ENCODE peak calls at places on chromosomes 11 and 22, in eight cellular contexts. J, M, G, X, C, R, F and E are unnamed samples.

GRCh38 chr11:63845305-63845704 is 6.4 kb downstream of the MARK2 start:
- DNase-seq in G (peak; percentile 43), M (no peak), F (no peak), J (no peak), R (no peak), X (no peak), C (no peak), E (no peak)

GRCh38 chr11:103587951-103588788 is 448.3 kb upstream of the DDI1 start:
- DNase-seq in R (no peak), C (no peak), G (no peak), X (no peak), F (no peak), J (peak; percentile 93), M (no peak), E (no peak)

GRCh38 chr11:104668797-104669463 is 229.3 kb downstream of the CASP12 start:
- DNase-seq in J (no peak), R (no peak), C (peak; percentile 79), X (no peak), G (peak; percentile 41), F (no peak), M (no peak), E (no peak)

GRCh38 chr11:35427158-35427557 is 7.8 kb upstream of the SLC1A2 start:
- DNase-seq in X (no peak), M (no peak), J (peak; percentile 26), C (no peak), R (no peak), G (peak; percentile 14), F (no peak), E (no peak)

GRCh38 chr11:46948378-46949131 is 12.0 kb downstream of the CSTPP1 start:
- DNase-seq in F (no peak), J (peak; percentile 96), C (no peak), G (peak; percentile 53), X (no peak), R (no peak), M (no peak), E (no peak)

GRCh38 chr11:29343465-29344333 is 673.1 kb downstream of the KCNA4 start:
- DNase-seq in R (peak; percentile 8), F (peak; percentile 29), X (no peak), C (peak; percentile 25), J (peak; percentile 60), M (peak; percentile 45), G (no peak), E (peak; percentile 41)

GRCh38 chr22:40043086-40043485 is 48.3 kb downstream of the FAM83F start:
- DNase-seq in M (peak; percentile 20), R (no peak), F (no peak), C (no peak), G (no peak), X (no peak), J (no peak), E (no peak)

GRCh38 chr11:73258104-73258684 is 13.9 kb upstream of the P2RY6 start:
- DNase-seq in F (no peak), M (no peak), J (no peak), C (no peak), X (peak; percentile 71), R (no peak), G (no peak), E (no peak)

GRCh38 chr11:118283756-118284350 is 19.8 kb upstream of the MPZL2 start:
- DNase-seq in G (no peak), C (no peak), R (no peak), X (no peak), F (peak; percentile 21), M (no peak), J (no peak), E (no peak)

GRCh38 chr11:130940706-130941105 is 24.4 kb upstream of the SNX19 start:
- DNase-seq in C (no peak), J (no peak), F (no peak), M (no peak), X (no peak), R (no peak), G (no peak), E (no peak)

GRCh38 chr11:130847517-130847916 is 68.8 kb downstream of the SNX19 start:
- DNase-seq in C (no peak), M (no peak), X (no peak), F (no peak), J (no peak), R (no peak), G (peak; percentile 79), E (no peak)

GRCh38 chr11:81495699-81496292 is 1237.9 kb downstream of the FAM181B start:
- DNase-seq in X (no peak), C (no peak), M (no peak), F (no peak), J (no peak), G (no peak), R (no peak), E (no peak)

GRCh38 chr22:37739611-37740049 is 42.8 kb downstream of the TRIOBP start:
- DNase-seq in F (no peak), C (peak; percentile 91), G (no peak), R (no peak), J (no peak), M (no peak), X (no peak), E (no peak)

GRCh38 chr11:113952070-113952469 is 22.8 kb upstream of the HTR3A start:
- DNase-seq in G (no peak), X (no peak), C (no peak), J (no peak), R (no peak), F (no peak), M (no peak), E (no peak)

GRCh38 chr22:42623301-42623751 is 8.6 kb upstream of the POLDIP3 start:
- DNase-seq in G (no peak), J (no peak), F (no peak), M (no peak), C (no peak), R (peak; percentile 51), X (no peak), E (no peak)

GRCh38 chr11:11010624-11011127 is 152.8 kb upstream of the ZBED5 start:
- DNase-seq in M (peak; percentile 29), X (no peak), F (no peak), J (peak; percentile 31), G (no peak), R (no peak), C (no peak), E (no peak)

GRCh38 chr11:121870202-121871045 is 245.6 kb downstream of the BLID start:
- DNase-seq in M (no peak), F (no peak), J (peak; percentile 10), C (no peak), G (no peak), X (no peak), R (no peak), E (no peak)

GRCh38 chr11:128476729-128477128 is 110.6 kb downstream of the ETS1 start:
- DNase-seq in C (no peak), M (peak; percentile 35), F (peak; percentile 92), X (no peak), J (no peak), R (no peak), G (no peak), E (peak; percentile 71)

GRCh38 chr11:94934362-94934761 is 39.0 kb downstream of the CWC15 start:
- DNase-seq in J (peak; percentile 37), M (no peak), G (no peak), X (no peak), C (no peak), F (no peak), R (no peak), E (no peak)

GRCh38 chr11:67117667-67118058 is 1.4 kb upstream of the KDM2A start:
- DNase-seq in J (peak; percentile 59), F (peak; percentile 27), C (no peak), G (no peak), R (peak; percentile 37), M (no peak), X (peak; percentile 87), E (peak; percentile 58)

GRCh38 chr11:119741369-119742262 is 12.6 kb upstream of the NECTIN1 start:
- DNase-seq in F (peak; percentile 35), X (no peak), C (no peak), G (no peak), J (no peak), M (no peak), R (peak; percentile 79), E (no peak)

GRCh38 chr11:105371311-105371710 is 231.7 kb upstream of the CARD18 start:
- DNase-seq in G (no peak), M (no peak), C (no peak), F (no peak), J (no peak), R (no peak), X (no peak), E (no peak)